ENCODE peak calls at places on chromosomes 16 and 17, in six cellular contexts. A is BJ, O is Caco-2, B is BE2C, X is SJSA1, Z is Panc1. R is an unnamed sample.
A peak's percentile ranks its signal among the peaks of the same experiment; 100 is the strongest.

GRCh38 chr17:76924345-76925332 is 56.4 kb downstream of the MGAT5B start:
- DNase-seq in A (no peak), O (no peak), B (no peak), X (no peak), Z (no peak), R (no peak)

GRCh38 chr17:16491131-16491702 is 776 bp downstream of the LRRC75A start:
- DNase-seq in A (no peak), O (peak; percentile 25), B (peak; percentile 35), X (no peak), Z (no peak), R (no peak)

GRCh38 chr17:35978346-35978745 is 3.0 kb downstream of the CCL16 start:
- DNase-seq in A (no peak), O (no peak), B (no peak), X (no peak), Z (no peak), R (no peak)

GRCh38 chr16:12801511-12802042 is 2.1 kb downstream of the CPPED1 start:
- DNase-seq in A (peak; percentile 76), O (no peak), B (no peak), X (peak; percentile 4), Z (no peak), R (no peak)

GRCh38 chr17:41935641-41936040 is 5.2 kb downstream of the ODAD4 start:
- DNase-seq in A (no peak), O (no peak), B (no peak), X (no peak), Z (no peak), R (no peak)

GRCh38 chr16:2485811-2486507 is 11.0 kb downstream of the TBC1D24 start:
- DNase-seq in A (no peak), O (no peak), B (no peak), X (no peak), Z (no peak), R (no peak)

GRCh38 chr16:31087481-31087880 is 1.3 kb downstream of the PRSS53 start:
- DNase-seq in A (no peak), O (no peak), B (no peak), X (no peak), Z (no peak), R (no peak)

GRCh38 chr16:82281544-82281943 is 111.5 kb upstream of the MPHOSPH6 start:
- DNase-seq in A (no peak), O (no peak), B (no peak), X (no peak), Z (no peak), R (no peak)

GRCh38 chr17:49210158-49211029 is at the start of the genes ABI3 and GNGT2:
- DNase-seq in A (no peak), O (no peak), B (no peak), X (no peak), Z (no peak), R (no peak)

GRCh38 chr16:50301626-50302471 is 35.5 kb downstream of the ADCY7 start:
- DNase-seq in A (no peak), O (peak; percentile 34), B (no peak), X (peak; percentile 76), Z (no peak), R (no peak)

GRCh38 chr16:5382484-5382883 is 284.9 kb upstream of the EEF2KMT start:
- DNase-seq in A (no peak), O (no peak), B (no peak), X (no peak), Z (no peak), R (no peak)

GRCh38 chr16:85327731-85328664 is 215.7 kb upstream of the CIBAR2 start:
- DNase-seq in A (no peak), O (no peak), B (peak; percentile 52), X (peak; percentile 96), Z (no peak), R (peak; percentile 86)

GRCh38 chr16:4924593-4925378 is 12.2 kb downstream of the PPL start:
- DNase-seq in A (no peak), O (peak; percentile 91), B (peak; percentile 43), X (no peak), Z (no peak), R (no peak)

GRCh38 chr17:67217446-67217845 is 27.6 kb downstream of the HELZ start:
- DNase-seq in A (no peak), O (no peak), B (no peak), X (no peak), Z (no peak), R (no peak)

GRCh38 chr16:85923153-85924021 is 24.4 kb downstream of the IRF8 start:
- DNase-seq in A (peak; percentile 57), O (no peak), B (no peak), X (peak; percentile 7), Z (no peak), R (no peak)

GRCh38 chr17:12730931-12731521 is 58.3 kb upstream of the ARHGAP44 start:
- DNase-seq in A (no peak), O (peak; percentile 81), B (no peak), X (peak; percentile 68), Z (no peak), R (peak; percentile 25)

GRCh38 chr17:20009302-20010098 is at the start of gene SPECC1:
- DNase-seq in A (no peak), O (peak; percentile 96), B (peak; percentile 73), X (peak; percentile 78), Z (peak; percentile 48), R (no peak)

GRCh38 chr17:72661945-72662826 is 430.3 kb downstream of the SLC39A11 start:
- DNase-seq in A (no peak), O (no peak), B (no peak), X (no peak), Z (no peak), R (no peak)

DNA sequence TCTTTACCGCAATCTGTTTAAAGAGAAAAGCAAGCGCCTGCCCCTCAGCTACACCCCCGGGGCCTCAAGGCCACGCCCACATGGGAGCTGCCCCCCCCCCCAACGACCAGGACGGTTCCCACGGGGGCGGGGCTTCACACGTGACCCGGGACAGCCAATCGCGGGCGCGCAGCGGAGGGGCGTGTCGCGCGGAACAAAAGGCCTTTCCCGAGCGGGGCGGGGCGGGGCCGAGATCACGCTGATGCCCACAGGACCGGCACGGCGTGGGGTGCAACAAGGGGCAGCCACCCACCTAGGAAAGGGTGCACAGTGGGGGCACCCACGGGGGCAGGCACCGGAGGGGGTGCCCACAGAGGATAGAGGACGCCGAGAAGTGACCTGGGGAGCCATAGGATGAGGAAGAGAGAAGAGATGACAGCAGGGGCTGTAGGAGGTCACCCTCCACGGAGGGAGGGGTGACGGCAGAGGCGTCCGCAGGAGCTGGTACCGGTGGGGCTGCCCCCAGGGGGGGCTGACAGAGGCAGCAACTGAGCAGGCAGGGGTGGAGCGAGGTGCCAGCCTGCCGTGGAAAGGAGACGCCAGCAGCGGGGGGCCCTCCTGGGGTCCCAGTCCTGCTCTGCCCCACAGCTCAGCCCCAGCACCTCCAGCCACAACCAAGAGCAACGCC is 6.2 kb downstream of the UNKL start:
- DNase-seq in A (peak; percentile 23), O (peak; percentile 95), B (peak; percentile 96), X (peak; percentile 95), Z (no peak), R (peak; percentile 29)
- H3K4me3 ChIP-seq in A (peak overlapping the region; percentile 43), O (peak overlapping the region; percentile 82), B (peak overlapping the region; percentile 75), X (peak overlapping the region; percentile 37), Z (peak overlapping the region; percentile 74), R (peak overlapping the region; percentile 87)

GRCh38 chr17:19003966-19004600 is 481 bp downstream of the FAM83G start:
- DNase-seq in A (no peak), O (peak; percentile 61), B (no peak), X (no peak), Z (no peak), R (no peak)

GRCh38 chr17:19004601-19005441 is at the start of gene FAM83G:
- DNase-seq in A (no peak), O (peak; percentile 89), B (peak; percentile 30), X (peak; percentile 57), Z (peak; percentile 28), R (no peak)

GRCh38 chr17:19002191-19002590 is 2.4 kb downstream of the FAM83G start:
- DNase-seq in A (no peak), O (no peak), B (no peak), X (no peak), Z (no peak), R (no peak)

GRCh38 chr17:19003543-19003965 is 1.0 kb downstream of the FAM83G start:
- DNase-seq in A (no peak), O (no peak), B (no peak), X (no peak), Z (no peak), R (no peak)

GRCh38 chr17:19002805-19003542 is 1.6 kb downstream of the FAM83G start:
- DNase-seq in A (no peak), O (no peak), B (no peak), X (no peak), Z (no peak), R (no peak)
- H3K4me3 ChIP-seq in A (peak overlapping the region; percentile 50), O (no peak overlapping the region), B (no peak overlapping the region), X (no peak overlapping the region), Z (peak overlapping the region; percentile 69), R (peak overlapping the region; percentile 56)

DNA sequence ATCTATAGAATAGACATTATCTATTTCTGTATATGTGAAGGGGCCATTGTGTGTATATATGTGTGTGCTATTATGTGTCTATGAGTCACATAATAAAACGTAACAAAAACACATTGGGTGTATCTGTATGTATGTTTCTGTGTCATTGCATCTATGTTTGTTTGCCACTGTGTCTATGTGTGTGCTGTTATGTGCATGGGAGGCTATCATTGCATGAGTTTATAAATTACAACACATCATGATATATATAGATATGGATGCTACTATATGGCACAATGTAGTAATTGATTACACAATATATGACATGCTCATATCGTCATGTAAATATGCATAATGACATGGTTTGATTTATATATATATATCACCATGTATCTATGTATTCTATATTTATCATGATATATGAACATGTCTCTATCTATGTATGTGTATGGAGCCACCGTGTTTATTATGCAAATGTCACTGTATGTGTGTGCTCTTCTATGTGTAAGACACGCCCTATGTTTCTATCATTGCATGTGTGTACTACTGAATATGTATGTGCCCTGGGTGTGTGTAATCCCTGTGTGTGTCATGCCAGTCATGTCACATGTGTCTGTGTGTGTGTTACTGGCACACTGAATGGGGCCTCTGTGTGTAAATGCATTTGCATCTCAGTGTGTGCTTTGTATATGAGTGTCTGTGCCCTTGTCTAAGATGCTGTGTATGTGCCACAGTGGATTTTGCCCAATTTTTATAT is 1.4 kb upstream of the TSPOAP1 start:
- DNase-seq in A (no peak), O (no peak), B (no peak), X (no peak), Z (no peak), R (no peak)
- H3K4me3 ChIP-seq in A (no peak overlapping the region), O (no peak overlapping the region), B (no peak overlapping the region), X (no peak overlapping the region), Z (no peak overlapping the region), R (no peak overlapping the region)

GRCh38 chr17:29007456-29008455 is 1.9 kb upstream of the SEZ6 start:
- DNase-seq in A (no peak), O (no peak), B (no peak), X (peak; percentile 18), Z (peak; percentile 7), R (no peak)

GRCh38 chr17:29008591-29008990 is 2.8 kb upstream of the SEZ6 start:
- DNase-seq in A (no peak), O (no peak), B (no peak), X (no peak), Z (no peak), R (no peak)

GRCh38 chr17:29010586-29010985 is 4.8 kb upstream of the SEZ6 start:
- DNase-seq in A (no peak), O (no peak), B (no peak), X (no peak), Z (no peak), R (no peak)

GRCh38 chr17:29012535-29012934 is 6.7 kb upstream of the SEZ6 start:
- DNase-seq in A (no peak), O (no peak), B (no peak), X (no peak), Z (no peak), R (no peak)

DNA sequence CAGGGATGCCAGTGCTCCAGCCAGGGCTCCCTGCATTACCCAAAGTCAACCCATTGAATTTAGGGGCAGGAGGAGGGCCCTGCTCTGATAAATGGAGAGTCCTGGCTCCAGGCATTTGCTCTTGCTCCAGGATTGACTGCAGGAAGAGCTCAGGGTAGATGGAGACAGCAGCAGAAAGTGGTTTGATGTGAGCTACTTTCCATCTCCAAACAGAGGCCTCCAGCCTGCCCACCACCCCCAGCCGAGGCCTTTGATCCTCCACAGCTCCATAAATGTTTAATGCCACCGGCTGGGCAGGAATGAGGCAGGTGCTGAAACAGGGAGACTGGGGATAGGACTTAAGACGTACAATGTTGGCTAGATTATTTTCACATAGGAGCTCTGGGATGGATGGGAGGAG is 4.3 kb upstream of the SEZ6 start:
- DNase-seq in A (no peak), O (no peak), B (no peak), X (no peak), Z (no peak), R (no peak)
- H3K4me3 ChIP-seq in A (no peak overlapping the region), O (no peak overlapping the region), B (no peak overlapping the region), X (no peak overlapping the region), Z (no peak overlapping the region), R (no peak overlapping the region)